ENCODE peak calls at places on chromosomes 6 and 20, in four cellular contexts. E, Z, S and A are unnamed samples.

GRCh38 chr6:161924516-161925116 is 650.8 kb upstream of the AGPAT4 start:
- DNase-seq in E (no peak), Z (no peak), S (no peak), A (no peak)

GRCh38 chr20:47727170-47727880 is 58.0 kb downstream of the SULF2 start:
- DNase-seq in E (peak), Z (no peak), S (peak), A (no peak)

GRCh38 chr20:63890616-63891015 is 4.3 kb upstream of the DNAJC5 start:
- DNase-seq in E (no peak), Z (no peak), S (no peak), A (no peak)

GRCh38 chr6:71198908-71199307 is 89.7 kb upstream of the OGFRL1 start:
- DNase-seq in E (no peak), Z (no peak), S (no peak), A (no peak)

GRCh38 chr20:38805502-38805957 is at the start of gene PPP1R16B:
- DNase-seq in E (peak), Z (no peak), S (peak), A (no peak)

GRCh38 chr20:51402201-51402600 is 140.3 kb downstream of the NFATC2 start:
- DNase-seq in E (peak), Z (peak), S (peak), A (no peak)

GRCh38 chr20:12053348-12053747 is 135.7 kb downstream of the BTBD3 start:
- DNase-seq in E (no peak), Z (peak), S (no peak), A (peak)

GRCh38 chr6:11492444-11493300 is 44.9 kb upstream of the TMEM170B start:
- DNase-seq in E (peak), Z (peak), S (no peak), A (peak)

GRCh38 chr20:35968930-35969329 is 540 bp downstream of the CNBD2 start:
- DNase-seq in E (no peak), Z (no peak), S (no peak), A (no peak)

GRCh38 chr20:62953167-62953838 is 794 bp downstream of the SLC17A9 start:
- DNase-seq in E (peak), Z (peak), S (no peak), A (no peak)

GRCh38 chr6:30100154-30100553 is 12.7 kb downstream of the TRIM31 start:
- DNase-seq in E (no peak), Z (no peak), S (no peak), A (no peak)

GRCh38 chr6:111030008-111031006 is 48.5 kb downstream of the RPF2 start:
- DNase-seq in E (no peak), Z (peak), S (peak), A (peak)

GRCh38 chr6:84522135-84522535 is 242.3 kb downstream of the TBX18 start:
- DNase-seq in E (no peak), Z (peak), S (no peak), A (peak)

GRCh38 chr6:40543776-40544175 is 43.4 kb downstream of the LRFN2 start:
- DNase-seq in E (no peak), Z (no peak), S (peak), A (no peak)

GRCh38 chr20:6768228-6769185 is 1.0 kb downstream of the BMP2 start:
- DNase-seq in E (no peak), Z (no peak), S (peak), A (no peak)

GRCh38 chr20:10555865-10556308 is 117.9 kb downstream of the JAG1 start:
- DNase-seq in E (no peak), Z (peak), S (no peak), A (peak)

DNA sequence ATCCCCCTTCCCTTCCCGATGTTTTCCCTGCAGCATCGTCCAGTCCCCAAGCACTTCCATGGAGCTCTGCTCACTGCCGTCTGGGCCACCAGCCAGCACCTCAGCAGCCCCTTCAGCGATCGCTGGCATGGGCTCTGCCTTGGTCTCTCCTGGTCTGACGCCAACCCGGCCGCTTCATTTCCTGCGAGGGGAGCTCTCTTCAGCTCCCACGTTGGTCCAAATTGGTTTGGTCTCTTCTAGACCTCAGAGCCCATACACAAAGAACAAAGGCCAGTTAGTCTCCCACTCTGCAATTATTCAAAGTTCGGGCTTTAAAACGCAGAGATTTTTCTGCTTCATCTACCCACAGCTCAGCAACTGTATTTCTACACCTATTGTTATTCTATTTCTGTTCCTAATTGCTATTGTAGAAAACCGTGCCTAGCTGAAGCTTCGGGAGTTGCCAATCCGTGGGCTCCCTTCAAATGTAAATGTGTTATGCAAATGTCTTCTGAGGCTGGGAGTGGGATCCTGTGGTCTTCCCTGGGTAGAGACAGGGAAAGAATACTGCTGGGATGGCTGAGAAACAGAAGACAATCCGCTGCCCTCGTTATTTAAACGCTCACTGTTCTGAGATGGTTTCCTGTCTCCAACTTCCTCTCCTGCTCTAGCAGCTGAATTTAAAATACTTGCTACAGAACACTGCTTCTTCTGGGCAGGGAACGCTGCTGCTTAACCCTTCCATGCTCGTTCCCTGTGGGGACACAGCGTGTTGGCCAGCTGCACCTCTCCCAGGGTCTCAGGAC is 154.2 kb upstream of the QKI start:
- DNase-seq in E (no peak), Z (no peak), S (no peak), A (peak)
- H3K4me3 ChIP-seq in E (no peak), Z (peak), S (peak), A (no peak)

DNA sequence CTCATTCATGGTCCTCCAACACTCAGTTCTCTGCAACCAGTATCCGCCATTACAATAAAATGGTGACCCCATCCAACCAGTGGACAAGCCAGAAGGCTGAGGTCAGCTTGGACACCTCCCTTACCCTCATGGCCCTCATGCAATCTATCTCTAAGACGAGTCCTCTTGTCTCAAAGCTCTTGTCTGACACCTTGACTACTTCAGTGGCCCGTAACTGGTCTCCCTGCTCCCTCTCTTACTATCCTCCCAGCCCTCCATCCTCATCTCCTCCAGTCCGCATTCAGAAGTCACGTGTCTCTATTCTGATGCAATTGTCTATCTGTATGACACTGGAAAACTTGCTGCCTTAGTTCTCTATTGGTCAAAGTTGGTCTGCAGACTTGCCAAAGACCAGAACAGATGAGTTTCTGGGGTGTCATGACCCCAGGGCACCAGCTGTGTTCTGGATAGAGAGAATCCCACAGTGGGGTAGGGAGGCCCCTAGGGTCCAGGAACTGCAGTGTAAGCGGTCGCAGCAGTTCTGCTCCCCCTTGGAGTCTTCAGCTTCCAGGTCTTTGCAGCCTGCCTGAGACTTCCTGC is 59.6 kb upstream of the RNF24 start:
- DNase-seq in E (no peak), Z (no peak), S (no peak), A (no peak)
- TF ChIP-seq CTCF in E (no peak), Z (no peak), S (no peak), A (no peak)

GRCh38 chr6:108295676-108296075 is 822 bp downstream of the AFG1L start:
- DNase-seq in E (no peak), Z (no peak), S (no peak), A (no peak)
- H3K4me3 ChIP-seq in E (peak), Z (peak), S (peak), A (peak)

GRCh38 chr20:59006864-59007757 is at the start of gene CTSZ:
- DNase-seq in E (peak), Z (peak), S (peak), A (peak)

GRCh38 chr20:59006167-59006863 is 739 bp downstream of the CTSZ start:
- DNase-seq in E (peak), Z (peak), S (peak), A (peak)

GRCh38 chr20:59008715-59009336 is 1.8 kb upstream of the CTSZ start:
- DNase-seq in E (no peak), Z (no peak), S (no peak), A (no peak)

GRCh38 chr20:59005523-59006166 is 1.4 kb downstream of the CTSZ start:
- DNase-seq in E (no peak), Z (no peak), S (no peak), A (no peak)

DNA sequence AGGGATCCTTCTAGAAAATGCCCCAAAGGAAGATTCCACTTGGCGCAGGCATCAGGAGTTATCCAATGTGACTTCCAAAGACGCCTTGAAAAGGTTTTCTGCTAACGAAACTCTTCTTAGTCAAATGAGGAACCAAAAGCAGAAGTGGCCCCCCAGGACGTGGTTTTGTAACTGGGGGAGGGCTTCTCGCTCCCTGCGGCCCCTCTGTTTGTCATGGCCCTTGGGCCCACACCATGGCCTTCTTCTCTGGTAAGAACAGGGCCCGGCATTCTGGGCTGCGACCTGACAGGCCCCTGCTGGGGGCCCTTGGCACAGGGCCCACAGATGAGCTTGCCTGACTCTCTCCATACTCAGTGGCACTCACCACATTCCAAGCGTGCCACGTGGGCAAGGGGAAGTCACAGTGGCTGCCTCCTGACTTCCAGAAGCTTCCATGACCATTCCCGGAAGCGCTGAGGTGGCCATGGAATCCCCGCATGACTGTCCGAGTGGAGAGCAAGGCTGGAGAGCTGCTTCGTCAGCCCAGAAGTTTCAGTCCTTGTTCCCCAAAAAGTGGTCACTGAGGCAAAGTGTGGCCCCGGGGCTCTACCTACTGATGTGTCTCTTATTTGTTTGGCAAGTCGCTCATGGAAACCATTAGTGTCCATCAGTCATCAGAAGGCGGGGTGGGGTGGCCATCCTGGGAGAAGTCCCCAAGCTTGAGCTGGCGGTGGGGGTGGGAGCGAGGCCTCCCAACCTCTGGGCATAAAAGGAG is 881 bp upstream of the CTSZ start:
- DNase-seq in E (peak), Z (no peak), S (peak), A (no peak)
- TF ChIP-seq CTCF in E (no peak), Z (no peak), S (no peak), A (no peak)

DNA sequence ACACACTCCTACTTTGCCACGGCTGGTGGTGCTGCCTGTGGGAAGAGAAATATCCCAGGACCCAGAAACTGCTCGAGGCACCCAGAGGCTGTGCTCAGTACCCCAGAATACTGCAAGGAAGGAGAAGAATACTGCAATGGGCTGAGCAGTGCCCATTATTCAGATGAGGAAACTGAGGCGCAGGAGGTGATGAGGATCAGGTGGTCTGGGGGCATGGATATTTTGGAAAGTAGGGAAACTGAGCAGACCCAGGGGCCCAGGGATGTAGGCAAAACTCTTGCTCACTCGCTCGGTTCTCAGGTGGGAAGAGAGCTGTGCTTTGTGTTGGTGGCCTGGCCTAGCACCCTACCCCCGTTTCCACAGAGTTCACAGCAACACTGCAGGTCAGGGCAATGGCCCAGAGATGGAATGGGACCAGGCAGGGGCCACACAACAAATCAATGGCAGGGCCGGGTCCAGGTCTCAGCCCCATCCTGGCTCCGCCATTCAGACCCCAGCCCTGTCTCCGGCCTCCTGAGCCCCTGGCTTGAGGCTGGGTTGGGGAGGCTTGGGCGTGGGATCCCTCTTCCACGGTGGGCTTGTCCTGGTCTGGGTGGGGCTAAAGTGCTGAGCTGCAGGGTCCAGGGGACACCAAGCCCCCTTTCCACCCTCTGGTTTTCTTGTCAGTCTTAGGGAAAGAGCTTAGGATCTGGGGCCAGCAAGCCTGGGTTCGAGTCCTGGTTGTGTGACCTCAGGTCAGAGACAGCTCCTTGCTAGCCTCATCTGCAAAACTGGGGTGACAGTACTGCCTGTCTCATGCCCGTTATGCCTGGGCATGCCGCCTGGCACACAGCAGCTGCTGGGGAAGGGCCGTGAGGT is 33.9 kb downstream of the SUN5 start:
- DNase-seq in E (no peak), Z (no peak), S (peak), A (no peak)
- H3K4me3 ChIP-seq in E (no peak), Z (no peak), S (no peak), A (no peak)

DNA sequence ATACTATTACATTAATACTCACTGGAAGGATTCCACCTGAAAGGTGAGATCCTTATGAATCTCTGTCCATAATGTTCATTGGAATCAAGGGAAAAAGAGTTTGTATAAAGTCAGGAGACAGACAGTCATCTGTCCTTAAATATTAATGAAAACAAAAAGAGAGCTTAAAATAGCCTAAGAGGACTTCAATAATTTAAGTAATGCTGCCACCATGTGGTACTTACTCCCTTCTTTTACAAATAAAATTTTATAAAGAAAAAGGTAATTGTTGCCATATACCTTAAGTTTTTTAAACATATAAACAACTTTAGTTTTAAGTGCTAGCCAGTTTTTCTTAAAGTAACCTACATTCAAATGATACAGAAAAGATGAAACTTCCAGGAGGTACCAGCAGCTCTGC is 5.1 kb downstream of the BLOC1S5 start:
- DNase-seq in E (peak), Z (peak), S (no peak), A (peak)
- TF ChIP-seq CTCF in E (peak), Z (peak), S (peak), A (peak)

GRCh38 chr6:168030218-168030693 is 32.8 kb downstream of the KIF25 start:
- DNase-seq in E (no peak), Z (no peak), S (no peak), A (no peak)
- H3K4me3 ChIP-seq in E (no peak), Z (no peak), S (no peak), A (no peak)

DNA sequence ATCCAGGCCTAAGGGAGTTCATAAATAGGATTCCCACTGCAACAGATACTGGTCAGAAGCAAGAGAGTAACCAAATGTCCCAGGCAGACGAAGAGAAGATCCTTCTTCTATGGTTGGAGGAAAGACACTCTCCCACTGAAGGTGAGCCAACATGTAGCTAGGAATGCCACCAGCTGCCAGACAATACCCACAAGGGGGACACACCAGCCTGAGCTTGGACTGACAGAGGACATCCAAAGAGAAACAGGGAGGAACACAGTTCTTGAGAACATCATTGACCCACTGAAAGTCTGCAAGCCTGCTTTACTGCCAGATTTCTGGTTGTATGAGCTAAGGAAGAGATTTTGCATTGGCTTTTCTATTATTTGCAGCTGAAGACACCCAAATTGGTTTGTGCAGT is 80.1 kb downstream of the PXDC1 start:
- DNase-seq in E (no peak), Z (no peak), S (no peak), A (no peak)
- TF ChIP-seq CTCF in E (no peak), Z (no peak), S (no peak), A (no peak)